ENCODE peak calls at places on chromosomes 3 and 15, in ten cellular contexts. Z, P, B, G, X, E, H, J, N and O are unnamed samples.

GRCh38 chr15:54082836-54083492 is 104.7 kb downstream of the UNC13C start:
- DNase-seq in Z (no peak), P (peak), B (peak), G (peak), X (peak), E (no peak), H (no peak), J (no peak), N (peak), O (peak)

GRCh38 chr3:134485075-134485536 is 679 bp downstream of the ANAPC13 start:
- DNase-seq in Z (no peak), P (no peak), B (peak), G (peak), X (no peak), E (no peak), H (no peak), J (peak), N (no peak), O (peak)

GRCh38 chr15:43420876-43421275 is 50.0 kb downstream of the TUBGCP4 start:
- DNase-seq in Z (no peak), P (no peak), B (no peak), G (no peak), X (no peak), E (no peak), H (no peak), J (no peak), N (no peak), O (no peak)

GRCh38 chr15:54722342-54722986 is 474.3 kb downstream of the RSL24D1 start:
- DNase-seq in Z (no peak), P (no peak), B (no peak), G (no peak), X (peak), E (no peak), H (no peak), J (no peak), N (no peak), O (no peak)

GRCh38 chr3:43260412-43260811 is 25.9 kb upstream of the SNRK start:
- DNase-seq in Z (no peak), P (peak), B (peak), G (peak), X (peak), E (no peak), H (no peak), J (no peak), N (no peak), O (peak)

GRCh38 chr3:82005266-82005665 is 243.8 kb upstream of the GBE1 start:
- DNase-seq in Z (no peak), P (no peak), B (no peak), G (no peak), X (no peak), E (no peak), H (no peak), J (no peak), N (no peak), O (no peak)

GRCh38 chr3:150737874-150738679 is 24.9 kb downstream of the SIAH2 start:
- DNase-seq in Z (peak), P (peak), B (no peak), G (peak), X (peak), E (peak), H (no peak), J (peak), N (no peak), O (peak)

GRCh38 chr3:56547486-56547885 is 9.5 kb upstream of the CCDC66 start:
- DNase-seq in Z (no peak), P (no peak), B (peak), G (no peak), X (peak), E (no peak), H (no peak), J (no peak), N (no peak), O (no peak)

GRCh38 chr3:66039590-66039887 is 821 bp upstream of the MAGI1 start:
- DNase-seq in Z (peak), P (no peak), B (peak), G (peak), X (no peak), E (no peak), H (peak), J (peak), N (no peak), O (peak)

GRCh38 chr3:61559108-61559731 is 2.2 kb upstream of the PTPRG start:
- DNase-seq in Z (no peak), P (no peak), B (no peak), G (no peak), X (no peak), E (no peak), H (no peak), J (no peak), N (no peak), O (no peak)

GRCh38 chr15:75181780-75182179 is 19.9 kb upstream of the C15orf39 start:
- DNase-seq in Z (no peak), P (no peak), B (no peak), G (no peak), X (no peak), E (no peak), H (no peak), J (no peak), N (no peak), O (no peak)

GRCh38 chr15:90883971-90884718 is at the start of gene FES:
- DNase-seq in Z (no peak), P (peak), B (no peak), G (no peak), X (peak), E (peak), H (peak), J (peak), N (no peak), O (peak)

GRCh38 chr3:135965129-135965505 is 411 bp upstream of the PPP2R3A start:
- DNase-seq in Z (no peak), P (peak), B (no peak), G (no peak), X (no peak), E (no peak), H (no peak), J (no peak), N (no peak), O (no peak)

GRCh38 chr3:135966875-135967274 is 1.3 kb downstream of the PPP2R3A start:
- DNase-seq in Z (no peak), P (no peak), B (no peak), G (no peak), X (no peak), E (no peak), H (no peak), J (no peak), N (no peak), O (no peak)

GRCh38 chr3:135966349-135966695 is 794 bp downstream of the PPP2R3A start:
- DNase-seq in Z (no peak), P (no peak), B (no peak), G (no peak), X (no peak), E (no peak), H (no peak), J (no peak), N (no peak), O (no peak)

GRCh38 chr3:135964160-135964955 is 1.2 kb upstream of the PPP2R3A start:
- DNase-seq in Z (no peak), P (no peak), B (no peak), G (no peak), X (no peak), E (no peak), H (no peak), J (no peak), N (no peak), O (no peak)

GRCh38 chr3:135965506-135966348 is at the start of gene PPP2R3A:
- DNase-seq in Z (peak), P (peak), B (peak), G (peak), X (peak), E (peak), H (peak), J (peak), N (peak), O (peak)
- TF ChIP-seq POLR2A in Z (peak), P (peak), B (no peak), G (no peak), X (no peak), E (no peak), H (peak), J (peak), N (no peak), O (no peak)

GRCh38 chr15:93072440-93073394 is 16.3 kb downstream of the RGMA start:
- DNase-seq in Z (no peak), P (peak), B (peak), G (peak), X (peak), E (peak), H (peak), J (peak), N (no peak), O (no peak)
- TF ChIP-seq POLR2A in Z (no peak), P (no peak), B (no peak), G (no peak), X (no peak), E (no peak), H (peak), J (no peak), N (no peak), O (no peak)

DNA sequence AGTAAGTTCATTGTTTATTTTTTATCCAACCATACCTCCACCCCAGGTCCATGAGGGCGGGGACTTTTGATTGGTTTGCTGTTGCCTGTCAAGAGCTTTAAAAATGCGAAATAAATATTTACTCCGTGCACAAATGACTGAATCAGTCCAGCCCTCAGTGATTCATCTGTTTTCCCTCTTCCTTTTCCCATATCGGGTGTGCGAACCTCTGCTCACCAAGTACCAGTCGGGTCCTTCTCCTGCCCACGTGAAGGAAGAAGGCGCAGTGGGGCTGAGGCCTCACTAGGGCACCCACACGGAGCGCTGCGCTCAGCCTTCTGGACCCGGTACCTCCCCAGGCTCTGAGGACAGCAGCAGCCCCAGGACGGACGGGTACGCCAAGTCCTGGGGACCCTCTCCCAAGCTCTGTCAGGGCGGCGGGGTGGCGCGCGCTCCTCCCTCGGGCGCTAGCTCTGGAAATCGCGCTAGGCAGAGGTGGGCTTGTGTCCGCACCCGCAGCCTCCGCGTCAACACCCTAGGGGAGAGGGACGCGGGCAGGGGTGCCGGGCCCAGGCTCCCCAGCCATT is 70.5 kb upstream of the EPHB3 start:
- DNase-seq in Z (no peak), P (no peak), B (peak), G (no peak), X (no peak), E (no peak), H (no peak), J (no peak), N (no peak), O (no peak)
- TF ChIP-seq POLR2A in Z (no peak), P (no peak), B (no peak), G (no peak), X (no peak), E (no peak), H (no peak), J (no peak), N (no peak), O (no peak)

GRCh38 chr15:51079226-51079625 is 15.5 kb downstream of the TNFAIP8L3 start:
- DNase-seq in Z (no peak), P (no peak), B (no peak), G (no peak), X (no peak), E (no peak), H (no peak), J (no peak), N (no peak), O (no peak)
- TF ChIP-seq POLR2A in Z (no peak), P (no peak), B (no peak), G (no peak), X (no peak), E (no peak), H (no peak), J (no peak), N (no peak), O (no peak)

DNA sequence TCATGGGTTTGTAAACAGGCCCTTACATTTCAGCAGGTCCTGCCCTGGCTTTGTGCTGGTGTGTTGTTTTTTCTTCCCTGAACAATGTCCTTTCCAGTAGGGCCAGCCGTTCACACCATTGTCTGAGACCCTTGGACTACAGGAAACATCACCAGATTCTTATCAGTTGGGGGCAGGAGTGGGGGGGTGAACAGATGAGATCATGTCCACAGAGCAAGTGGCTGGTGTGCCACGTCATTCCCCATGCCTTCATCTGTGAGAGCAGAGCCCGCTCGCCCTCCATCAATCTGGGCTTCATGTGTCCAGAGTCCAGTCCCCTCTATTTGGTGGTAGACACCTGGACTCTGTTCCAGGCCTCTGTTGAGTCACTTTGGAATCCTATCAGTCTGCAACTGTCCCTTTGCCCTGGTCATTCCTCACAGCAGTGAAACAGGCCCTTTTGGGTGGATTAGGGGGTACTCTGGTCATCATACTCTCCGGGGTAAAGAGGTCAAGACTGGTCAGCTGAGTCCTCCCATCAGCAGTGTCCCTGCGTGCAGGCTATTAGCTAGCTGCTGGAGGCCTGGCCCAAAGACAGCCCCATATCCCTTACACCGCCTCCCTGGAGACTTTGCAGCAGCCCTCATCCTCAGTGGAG is 15.0 kb downstream of the SEMA3G start:
- DNase-seq in Z (no peak), P (peak), B (no peak), G (no peak), X (no peak), E (peak), H (peak), J (peak), N (no peak), O (no peak)
- TF ChIP-seq POLR2A in Z (no peak), P (no peak), B (no peak), G (no peak), X (no peak), E (no peak), H (no peak), J (no peak), N (no peak), O (no peak)

DNA sequence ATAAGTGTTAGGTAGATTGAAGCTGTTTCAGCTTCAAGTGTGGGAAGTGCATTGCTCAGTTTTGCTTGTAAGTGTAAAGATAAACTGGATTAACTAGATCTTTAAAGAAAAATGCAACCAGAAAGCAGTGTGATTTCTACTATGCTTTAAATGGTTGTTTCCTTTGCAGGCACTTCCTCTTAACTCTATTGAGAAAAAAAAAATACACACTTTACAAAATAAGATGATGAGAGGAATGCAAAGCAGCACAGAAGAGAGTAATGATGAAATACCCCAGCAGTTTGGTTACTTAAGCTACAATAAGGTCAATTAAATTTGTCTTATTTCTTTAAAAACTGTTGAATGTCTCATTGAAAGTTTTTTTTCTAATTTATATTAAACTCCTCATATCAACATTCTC is 40.8 kb downstream of the DPH6 start:
- DNase-seq in Z (no peak), P (peak), B (no peak), G (no peak), X (no peak), E (no peak), H (no peak), J (no peak), N (no peak), O (no peak)
- TF ChIP-seq POLR2A in Z (no peak), P (no peak), B (no peak), G (no peak), X (no peak), E (no peak), H (no peak), J (no peak), N (no peak), O (no peak)

DNA sequence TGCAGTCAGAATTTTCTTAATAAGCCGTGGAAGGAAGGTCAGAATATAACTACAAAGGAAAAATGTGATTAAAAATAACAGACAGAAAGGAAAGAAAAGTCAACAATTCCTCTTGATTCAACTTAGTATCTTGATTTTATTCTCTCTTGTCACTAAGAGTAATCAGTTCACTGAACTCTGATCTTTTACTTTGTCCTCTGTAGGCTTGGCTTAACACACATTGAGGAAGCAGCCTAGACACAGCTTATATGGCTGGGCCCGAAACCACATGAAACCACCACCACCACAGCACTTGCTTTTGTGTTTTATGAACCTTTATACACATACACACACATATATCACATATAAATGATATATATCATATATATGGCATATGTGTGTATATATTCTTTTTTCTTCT is 1233.7 kb upstream of the ALCAM start:
- DNase-seq in Z (no peak), P (no peak), B (no peak), G (no peak), X (no peak), E (no peak), H (no peak), J (no peak), N (no peak), O (no peak)
- TF ChIP-seq POLR2A in Z (no peak), P (no peak), B (no peak), G (no peak), X (no peak), E (no peak), H (no peak), J (no peak), N (no peak), O (no peak)